ENCODE peak calls at places on chromosome 14, in five cellular contexts. One of them, this sample, is unnamed.

GRCh38 chr14:51041853-51042252 is 53.1 kb downstream of the TRIM9 start:
- DNase-seq in AG09309: no peak
- DNase-seq in type B pancreatic cell: no peak
- DNase-seq in HEK293T: no peak
- DNase-seq in CD4-positive, alpha-beta T cell: no peak
- DNase-seq in this sample: no peak

GRCh38 chr14:33692762-33693161 is 258.1 kb downstream of the EGLN3 start:
- DNase-seq in AG09309: peak
- DNase-seq in type B pancreatic cell: no peak
- DNase-seq in HEK293T: no peak
- DNase-seq in CD4-positive, alpha-beta T cell: no peak
- DNase-seq in this sample: no peak

GRCh38 chr14:27435923-27436674 is 838.3 kb upstream of the NOVA1 start:
- DNase-seq in AG09309: no peak
- DNase-seq in type B pancreatic cell: no peak
- DNase-seq in HEK293T: no peak
- DNase-seq in CD4-positive, alpha-beta T cell: no peak
- DNase-seq in this sample: peak

GRCh38 chr14:75559045-75559444 is 19.4 kb upstream of the FLVCR2 start:
- DNase-seq in AG09309: no peak
- DNase-seq in type B pancreatic cell: no peak
- DNase-seq in HEK293T: no peak
- DNase-seq in CD4-positive, alpha-beta T cell: no peak
- DNase-seq in this sample: no peak

GRCh38 chr14:65012353-65012752 is 25.7 kb downstream of the FNTB start:
- DNase-seq in AG09309: no peak
- DNase-seq in type B pancreatic cell: no peak
- DNase-seq in HEK293T: no peak
- DNase-seq in CD4-positive, alpha-beta T cell: no peak
- DNase-seq in this sample: no peak

GRCh38 chr14:63510538-63510937 is 32.6 kb downstream of the PPP2R5E start:
- DNase-seq in AG09309: no peak
- DNase-seq in type B pancreatic cell: no peak
- DNase-seq in HEK293T: no peak
- DNase-seq in CD4-positive, alpha-beta T cell: no peak
- DNase-seq in this sample: no peak

GRCh38 chr14:20671597-20672283 is 12.6 kb upstream of the RNASE4 start:
- DNase-seq in AG09309: no peak
- DNase-seq in type B pancreatic cell: no peak
- DNase-seq in HEK293T: no peak
- DNase-seq in CD4-positive, alpha-beta T cell: no peak
- DNase-seq in this sample: no peak

GRCh38 chr14:103880334-103880985 is 33.1 kb upstream of the PPP1R13B start:
- DNase-seq in AG09309: peak
- DNase-seq in type B pancreatic cell: no peak
- DNase-seq in HEK293T: no peak
- DNase-seq in CD4-positive, alpha-beta T cell: peak
- DNase-seq in this sample: no peak

GRCh38 chr14:89658977-89659670 is 242.1 kb upstream of the FOXN3 start:
- DNase-seq in AG09309: no peak
- DNase-seq in type B pancreatic cell: no peak
- DNase-seq in HEK293T: no peak
- DNase-seq in CD4-positive, alpha-beta T cell: no peak
- DNase-seq in this sample: no peak

GRCh38 chr14:67240168-67240932 is 885 bp upstream of the PALS1 start:
- DNase-seq in AG09309: no peak
- DNase-seq in type B pancreatic cell: no peak
- DNase-seq in HEK293T: peak
- DNase-seq in CD4-positive, alpha-beta T cell: peak
- DNase-seq in this sample: peak

GRCh38 chr14:96876747-96877146 is 79.6 kb downstream of the VRK1 start:
- DNase-seq in AG09309: no peak
- DNase-seq in type B pancreatic cell: no peak
- DNase-seq in HEK293T: no peak
- DNase-seq in CD4-positive, alpha-beta T cell: no peak
- DNase-seq in this sample: peak

GRCh38 chr14:52641745-52642144 is 53.6 kb downstream of the ERO1A start:
- DNase-seq in AG09309: no peak
- DNase-seq in type B pancreatic cell: no peak
- DNase-seq in HEK293T: no peak
- DNase-seq in CD4-positive, alpha-beta T cell: no peak
- DNase-seq in this sample: no peak

GRCh38 chr14:100241279-100241678 is 2.3 kb downstream of the YY1 start:
- DNase-seq in AG09309: no peak
- DNase-seq in type B pancreatic cell: no peak
- DNase-seq in HEK293T: no peak
- DNase-seq in CD4-positive, alpha-beta T cell: no peak
- DNase-seq in this sample: peak

GRCh38 chr14:99538275-99538674 is 57.1 kb downstream of the CCNK start:
- DNase-seq in AG09309: no peak
- DNase-seq in type B pancreatic cell: no peak
- DNase-seq in HEK293T: no peak
- DNase-seq in CD4-positive, alpha-beta T cell: no peak
- DNase-seq in this sample: no peak

GRCh38 chr14:104118006-104118844 is 20.2 kb upstream of the KIF26A start:
- DNase-seq in AG09309: no peak
- DNase-seq in type B pancreatic cell: no peak
- DNase-seq in HEK293T: no peak
- DNase-seq in CD4-positive, alpha-beta T cell: no peak
- DNase-seq in this sample: no peak

GRCh38 chr14:28613526-28613925 is 153.1 kb upstream of the FOXG1 start:
- DNase-seq in AG09309: no peak
- DNase-seq in type B pancreatic cell: no peak
- DNase-seq in HEK293T: no peak
- DNase-seq in CD4-positive, alpha-beta T cell: no peak
- DNase-seq in this sample: no peak

GRCh38 chr14:103522649-103523582 is at the start of gene CKB:
- DNase-seq in AG09309: no peak
- DNase-seq in type B pancreatic cell: peak
- DNase-seq in HEK293T: peak
- DNase-seq in CD4-positive, alpha-beta T cell: no peak
- DNase-seq in this sample: peak

GRCh38 chr14:106586098-106586704 is 1059.8 kb downstream of the TMEM121 start:
- DNase-seq in AG09309: no peak
- DNase-seq in type B pancreatic cell: no peak
- DNase-seq in HEK293T: peak
- DNase-seq in CD4-positive, alpha-beta T cell: peak
- DNase-seq in this sample: peak

GRCh38 chr14:76768201-76768656 is 7.0 kb downstream of the VASH1 start:
- DNase-seq in AG09309: no peak
- DNase-seq in type B pancreatic cell: peak
- DNase-seq in HEK293T: no peak
- DNase-seq in CD4-positive, alpha-beta T cell: peak
- DNase-seq in this sample: no peak

GRCh38 chr14:75727124-75727523 is 66.1 kb downstream of the TTLL5 start:
- DNase-seq in AG09309: no peak
- DNase-seq in type B pancreatic cell: no peak
- DNase-seq in HEK293T: no peak
- DNase-seq in CD4-positive, alpha-beta T cell: no peak
- DNase-seq in this sample: no peak

GRCh38 chr14:83085725-83086124 is 1552.1 kb upstream of the SEL1L start:
- DNase-seq in AG09309: no peak
- DNase-seq in type B pancreatic cell: no peak
- DNase-seq in HEK293T: no peak
- DNase-seq in CD4-positive, alpha-beta T cell: no peak
- DNase-seq in this sample: no peak

GRCh38 chr14:49882826-49883694 is 9.8 kb upstream of the ARF6 start:
- DNase-seq in AG09309: no peak
- DNase-seq in type B pancreatic cell: no peak
- DNase-seq in HEK293T: no peak
- DNase-seq in CD4-positive, alpha-beta T cell: no peak
- DNase-seq in this sample: no peak

GRCh38 chr14:47044841-47045240 is 393.3 kb upstream of the RPL10L start:
- DNase-seq in AG09309: no peak
- DNase-seq in type B pancreatic cell: no peak
- DNase-seq in HEK293T: peak
- DNase-seq in CD4-positive, alpha-beta T cell: no peak
- DNase-seq in this sample: peak

GRCh38 chr14:50524731-50525510 is 7.4 kb downstream of the MAP4K5 start:
- DNase-seq in AG09309: no peak
- DNase-seq in type B pancreatic cell: no peak
- DNase-seq in HEK293T: no peak
- DNase-seq in CD4-positive, alpha-beta T cell: no peak
- DNase-seq in this sample: no peak

GRCh38 chr14:67680121-67680602 is 5.7 kb upstream of the VTI1B start:
- DNase-seq in AG09309: peak
- DNase-seq in type B pancreatic cell: no peak
- DNase-seq in HEK293T: no peak
- DNase-seq in CD4-positive, alpha-beta T cell: no peak
- DNase-seq in this sample: no peak

GRCh38 chr14:21711360-21711961 is 37.8 kb upstream of the OR4E1 start:
- DNase-seq in AG09309: no peak
- DNase-seq in type B pancreatic cell: no peak
- DNase-seq in HEK293T: peak
- DNase-seq in CD4-positive, alpha-beta T cell: no peak
- DNase-seq in this sample: peak

GRCh38 chr14:61642246-61642982 is 52.9 kb upstream of the HIF1A start:
- DNase-seq in AG09309: no peak
- DNase-seq in type B pancreatic cell: no peak
- DNase-seq in HEK293T: no peak
- DNase-seq in CD4-positive, alpha-beta T cell: no peak
- DNase-seq in this sample: no peak

GRCh38 chr14:54599932-54600331 is 33.0 kb downstream of the SAMD4A start:
- DNase-seq in AG09309: no peak
- DNase-seq in type B pancreatic cell: no peak
- DNase-seq in HEK293T: no peak
- DNase-seq in CD4-positive, alpha-beta T cell: no peak
- DNase-seq in this sample: no peak

GRCh38 chr14:74459289-74459946 is 33.4 kb upstream of the SYNDIG1L start:
- DNase-seq in AG09309: peak
- DNase-seq in type B pancreatic cell: no peak
- DNase-seq in HEK293T: peak
- DNase-seq in CD4-positive, alpha-beta T cell: peak
- DNase-seq in this sample: peak

GRCh38 chr14:81062816-81063215 is 107.4 kb downstream of the TSHR start:
- DNase-seq in AG09309: no peak
- DNase-seq in type B pancreatic cell: no peak
- DNase-seq in HEK293T: peak
- DNase-seq in CD4-positive, alpha-beta T cell: no peak
- DNase-seq in this sample: peak

GRCh38 chr14:73888971-73889370 is 2.3 kb downstream of the ZNF410 start:
- DNase-seq in AG09309: peak
- DNase-seq in type B pancreatic cell: no peak
- DNase-seq in HEK293T: no peak
- DNase-seq in CD4-positive, alpha-beta T cell: no peak
- DNase-seq in this sample: peak

GRCh38 chr14:98707522-98707921 is 564.5 kb downstream of the BCL11B start:
- DNase-seq in AG09309: no peak
- DNase-seq in type B pancreatic cell: no peak
- DNase-seq in HEK293T: no peak
- DNase-seq in CD4-positive, alpha-beta T cell: no peak
- DNase-seq in this sample: no peak

GRCh38 chr14:51291016-51291415 is 51.0 kb downstream of the TMX1 start:
- DNase-seq in AG09309: no peak
- DNase-seq in type B pancreatic cell: no peak
- DNase-seq in HEK293T: no peak
- DNase-seq in CD4-positive, alpha-beta T cell: no peak
- DNase-seq in this sample: no peak

This sample was measured in SK-MEL-5.